ENCODE peak calls at places on chromosome 11, in five cellular contexts. One of them, this sample, is unnamed.

GRCh38 chr11:127023991-127024390 is 23.4 kb upstream of the KIRREL3 start:
- DNase-seq in breast epithelium: no peak
- DNase-seq in stomach: no peak
- DNase-seq in astrocyte of the cerebellum: no peak
- DNase-seq in tibial artery: no peak
- DNase-seq in this sample: no peak

GRCh38 chr11:125166347-125166841 is 1.8 kb downstream of the PKNOX2 start:
- DNase-seq in astrocyte of the cerebellum: no peak
- DNase-seq in stomach: no peak
- DNase-seq in breast epithelium: no peak
- DNase-seq in tibial artery: peak
- DNase-seq in this sample: no peak

GRCh38 chr11:112837162-112837826 is 123.9 kb upstream of the NCAM1 start:
- DNase-seq in breast epithelium: no peak
- DNase-seq in stomach: peak
- DNase-seq in astrocyte of the cerebellum: no peak
- DNase-seq in tibial artery: no peak
- DNase-seq in this sample: no peak

GRCh38 chr11:102911758-102912481 is 37.1 kb upstream of the MMP12 start:
- DNase-seq in astrocyte of the cerebellum: no peak
- DNase-seq in tibial artery: no peak
- DNase-seq in stomach: no peak
- DNase-seq in breast epithelium: no peak
- DNase-seq in this sample: no peak

GRCh38 chr11:8839957-8840945 is 70.7 kb upstream of the AKIP1 start:
- DNase-seq in breast epithelium: no peak
- DNase-seq in tibial artery: no peak
- DNase-seq in astrocyte of the cerebellum: no peak
- DNase-seq in stomach: peak
- DNase-seq in this sample: no peak

GRCh38 chr11:90668502-90668901 is 445.7 kb upstream of the CHORDC1 start:
- DNase-seq in astrocyte of the cerebellum: no peak
- DNase-seq in breast epithelium: no peak
- DNase-seq in tibial artery: no peak
- DNase-seq in stomach: no peak
- DNase-seq in this sample: no peak

GRCh38 chr11:69852051-69852450 is 32.8 kb upstream of the FGF3 start:
- DNase-seq in tibial artery: no peak
- DNase-seq in breast epithelium: no peak
- DNase-seq in stomach: no peak
- DNase-seq in astrocyte of the cerebellum: no peak
- DNase-seq in this sample: no peak

GRCh38 chr11:19429108-19429760 is 188.5 kb upstream of the E2F8 start:
- DNase-seq in tibial artery: no peak
- DNase-seq in astrocyte of the cerebellum: no peak
- DNase-seq in stomach: peak
- DNase-seq in breast epithelium: no peak
- DNase-seq in this sample: no peak

GRCh38 chr11:104164028-104164520 is at the start of gene PDGFD:
- DNase-seq in breast epithelium: peak
- DNase-seq in astrocyte of the cerebellum: peak
- DNase-seq in stomach: peak
- DNase-seq in tibial artery: peak
- DNase-seq in this sample: peak

GRCh38 chr11:46808804-46809431 is 37.2 kb downstream of the CKAP5 start:
- DNase-seq in tibial artery: no peak
- DNase-seq in stomach: no peak
- DNase-seq in breast epithelium: no peak
- DNase-seq in astrocyte of the cerebellum: peak
- DNase-seq in this sample: no peak

GRCh38 chr11:64339754-64340408 is at the start of gene CCDC88B:
- DNase-seq in astrocyte of the cerebellum: no peak
- DNase-seq in stomach: peak
- DNase-seq in breast epithelium: no peak
- DNase-seq in tibial artery: peak
- DNase-seq in this sample: no peak

DNA sequence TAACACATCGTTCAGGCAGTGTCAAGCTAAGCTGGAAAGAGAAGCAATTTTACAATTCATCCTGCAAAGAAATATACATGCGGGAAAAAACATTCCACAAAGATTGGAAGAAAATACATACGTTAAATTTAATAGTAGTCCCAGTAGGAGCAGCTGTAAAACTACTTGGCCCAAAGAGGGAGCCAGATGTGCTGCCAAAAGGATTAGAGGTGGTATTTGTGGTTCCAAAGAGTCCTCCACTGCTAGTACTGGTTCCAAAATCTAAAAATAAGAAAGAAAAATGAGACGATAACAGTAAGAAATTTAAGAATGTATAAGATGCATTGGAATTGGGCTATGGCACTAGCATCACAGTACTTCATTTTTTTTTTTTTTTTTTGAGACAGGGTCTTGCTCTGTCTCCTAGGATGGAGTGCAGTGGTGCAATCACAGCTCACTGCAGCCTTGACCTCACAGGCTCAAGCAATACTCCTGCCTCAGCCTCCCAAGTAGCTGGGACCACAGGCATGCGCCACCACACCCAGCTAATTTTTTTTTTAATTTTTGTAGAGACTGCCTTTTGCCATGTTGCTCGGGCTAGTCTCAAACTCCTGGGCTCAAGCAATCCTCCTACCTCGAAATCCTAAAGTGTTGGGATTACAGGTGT is 21.5 kb downstream of the NUP98 start:
- DNase-seq in breast epithelium: no peak
- DNase-seq in tibial artery: no peak
- DNase-seq in stomach: no peak
- DNase-seq in astrocyte of the cerebellum: no peak
- DNase-seq in this sample: no peak
- TF ChIP-seq CTCF in breast epithelium: no peak
- TF ChIP-seq CTCF in tibial artery: no peak
- TF ChIP-seq CTCF in stomach: no peak
- TF ChIP-seq CTCF in astrocyte of the cerebellum: no peak
- TF ChIP-seq CTCF in this sample: no peak

GRCh38 chr11:110991621-110992355 is 253.7 kb upstream of the POU2AF2 start:
- DNase-seq in astrocyte of the cerebellum: peak
- DNase-seq in stomach: no peak
- DNase-seq in tibial artery: no peak
- DNase-seq in breast epithelium: no peak
- DNase-seq in this sample: no peak
- TF ChIP-seq CTCF in astrocyte of the cerebellum: no peak
- TF ChIP-seq CTCF in stomach: no peak
- TF ChIP-seq CTCF in tibial artery: no peak
- TF ChIP-seq CTCF in breast epithelium: no peak
- TF ChIP-seq CTCF in this sample: no peak

GRCh38 chr11:13931356-13931755 is 31.2 kb upstream of the SPON1 start:
- DNase-seq in breast epithelium: no peak
- DNase-seq in stomach: no peak
- DNase-seq in astrocyte of the cerebellum: no peak
- DNase-seq in tibial artery: no peak
- DNase-seq in this sample: no peak
- TF ChIP-seq CTCF in breast epithelium: no peak
- TF ChIP-seq CTCF in stomach: no peak
- TF ChIP-seq CTCF in astrocyte of the cerebellum: no peak
- TF ChIP-seq CTCF in tibial artery: no peak
- TF ChIP-seq CTCF in this sample: no peak

DNA sequence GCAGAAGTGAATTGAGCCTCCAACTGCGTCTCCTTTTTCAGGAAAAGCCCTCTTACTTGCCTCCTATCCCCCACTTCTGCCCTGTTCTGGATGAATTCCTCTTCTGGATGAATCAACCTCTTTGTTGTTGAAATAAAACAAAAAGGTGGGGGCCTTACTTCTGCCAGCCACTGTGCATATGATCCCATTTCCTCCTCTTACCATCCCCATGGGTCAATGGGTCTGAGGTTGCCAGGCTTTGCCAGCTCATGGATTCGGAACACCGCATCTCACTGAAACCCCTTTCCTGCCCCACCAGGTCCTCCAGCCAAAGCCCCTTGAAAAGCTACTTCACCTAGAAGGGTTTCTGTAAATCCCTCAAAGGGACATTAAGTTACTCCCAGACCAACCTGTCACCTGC is 3.7 kb upstream of the CHST1 start:
- DNase-seq in stomach: no peak
- DNase-seq in breast epithelium: peak
- DNase-seq in astrocyte of the cerebellum: no peak
- DNase-seq in tibial artery: no peak
- DNase-seq in this sample: no peak
- TF ChIP-seq CTCF in stomach: no peak
- TF ChIP-seq CTCF in breast epithelium: no peak
- TF ChIP-seq CTCF in astrocyte of the cerebellum: no peak
- TF ChIP-seq CTCF in tibial artery: no peak
- TF ChIP-seq CTCF in this sample: no peak

GRCh38 chr11:118634435-118635236 is 27.2 kb downstream of the PHLDB1 start:
- DNase-seq in astrocyte of the cerebellum: peak
- DNase-seq in tibial artery: peak
- DNase-seq in stomach: peak
- DNase-seq in breast epithelium: peak
- DNase-seq in this sample: peak
- TF ChIP-seq CTCF in astrocyte of the cerebellum: no peak
- TF ChIP-seq CTCF in tibial artery: peak
- TF ChIP-seq CTCF in stomach: no peak
- TF ChIP-seq CTCF in breast epithelium: no peak
- TF ChIP-seq CTCF in this sample: peak

GRCh38 chr11:123300874-123301695 is 106.0 kb upstream of the CLMP start:
- DNase-seq in stomach: no peak
- DNase-seq in breast epithelium: no peak
- DNase-seq in astrocyte of the cerebellum: peak
- DNase-seq in tibial artery: no peak
- DNase-seq in this sample: no peak

GRCh38 chr11:123303924-123304323 is 108.9 kb upstream of the CLMP start:
- DNase-seq in breast epithelium: no peak
- DNase-seq in stomach: no peak
- DNase-seq in astrocyte of the cerebellum: no peak
- DNase-seq in tibial artery: no peak
- DNase-seq in this sample: no peak

GRCh38 chr11:123304828-123305530 is 109.9 kb upstream of the CLMP start:
- DNase-seq in tibial artery: no peak
- DNase-seq in breast epithelium: no peak
- DNase-seq in stomach: no peak
- DNase-seq in astrocyte of the cerebellum: no peak
- DNase-seq in this sample: no peak

GRCh38 chr11:123301696-123302400 is 106.8 kb upstream of the CLMP start:
- DNase-seq in astrocyte of the cerebellum: no peak
- DNase-seq in tibial artery: no peak
- DNase-seq in stomach: peak
- DNase-seq in breast epithelium: peak
- DNase-seq in this sample: peak

GRCh38 chr11:123302751-123303195 is 107.7 kb upstream of the CLMP start:
- DNase-seq in tibial artery: no peak
- DNase-seq in astrocyte of the cerebellum: peak
- DNase-seq in breast epithelium: no peak
- DNase-seq in stomach: no peak
- DNase-seq in this sample: no peak
- TF ChIP-seq CTCF in tibial artery: no peak
- TF ChIP-seq CTCF in astrocyte of the cerebellum: no peak
- TF ChIP-seq CTCF in breast epithelium: no peak
- TF ChIP-seq CTCF in stomach: no peak
- TF ChIP-seq CTCF in this sample: peak

DNA sequence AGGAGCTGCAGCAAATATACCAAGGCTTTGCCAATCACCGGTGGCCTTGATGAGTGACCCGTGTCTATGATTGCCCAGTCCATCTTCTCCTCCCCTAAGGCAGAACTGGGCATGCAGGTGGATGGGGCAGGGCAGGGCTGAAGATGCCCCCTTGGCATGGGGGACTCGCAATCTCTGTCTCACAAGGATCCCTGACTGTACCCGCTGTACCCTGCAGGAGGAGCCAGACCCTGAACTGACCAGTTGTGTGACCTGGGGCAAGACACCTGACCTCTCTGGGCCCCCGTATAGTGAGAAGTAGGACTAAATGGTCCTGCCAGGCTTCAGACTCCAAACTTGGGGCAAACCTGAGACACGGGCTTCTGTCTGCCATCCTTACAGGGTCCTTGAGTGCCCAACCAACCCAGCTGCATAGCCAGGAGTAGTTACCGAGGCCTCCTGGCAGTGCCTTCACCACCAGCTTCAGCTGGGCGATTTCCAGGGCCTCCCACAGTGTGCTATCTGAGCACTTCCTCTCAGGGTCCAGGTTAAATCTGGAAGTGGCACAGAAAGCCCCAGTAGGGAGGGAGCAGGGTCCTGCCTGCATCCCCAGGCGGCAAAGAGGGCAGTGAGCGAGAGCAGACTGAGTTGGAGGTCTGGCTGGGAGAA is 6.4 kb upstream of the KCNJ11 start:
- DNase-seq in tibial artery: no peak
- DNase-seq in stomach: no peak
- DNase-seq in astrocyte of the cerebellum: no peak
- DNase-seq in breast epithelium: no peak
- DNase-seq in this sample: no peak
- TF ChIP-seq CTCF in tibial artery: no peak
- TF ChIP-seq CTCF in stomach: no peak
- TF ChIP-seq CTCF in astrocyte of the cerebellum: no peak
- TF ChIP-seq CTCF in breast epithelium: no peak
- TF ChIP-seq CTCF in this sample: no peak

This sample was measured in type B pancreatic cell.